ENCODE peak calls at places on chromosomes 7 and 10, in seven cellular contexts. Z, O, C, Y, U, A and P are unnamed samples.

GRCh38 chr10:69139961-69140360 is 16.0 kb downstream of the VPS26A start:
- DNase-seq in Z (no peak), O (no peak), C (no peak), Y (no peak), U (no peak), A (no peak), P (no peak)

GRCh38 chr10:2782265-2782664 is 285.1 kb upstream of the PFKP start:
- DNase-seq in Z (no peak), O (no peak), C (no peak), Y (no peak), U (no peak), A (no peak), P (no peak)

GRCh38 chr7:66556177-66556548 is 72.5 kb upstream of the KCTD7 start:
- DNase-seq in Z (no peak), O (no peak), C (no peak), Y (no peak), U (no peak), A (no peak), P (no peak)

GRCh38 chr7:28132959-28133745 is 47.4 kb downstream of the JAZF1 start:
- DNase-seq in Z (no peak), O (no peak), C (no peak), Y (no peak), U (no peak), A (no peak), P (no peak)

GRCh38 chr7:48537561-48537960 is 366.3 kb downstream of the ABCA13 start:
- DNase-seq in Z (no peak), O (no peak), C (no peak), Y (no peak), U (no peak), A (no peak), P (no peak)

GRCh38 chr10:51358227-51358626 is 283.9 kb downstream of the PRKG1 start:
- DNase-seq in Z (no peak), O (no peak), C (no peak), Y (no peak), U (no peak), A (no peak), P (no peak)

GRCh38 chr7:158458096-158458495 is 129.5 kb downstream of the PTPRN2 start:
- DNase-seq in Z (no peak), O (no peak), C (no peak), Y (no peak), U (no peak), A (no peak), P (peak; percentile 67)

GRCh38 chr10:103747193-103747865 is 108.0 kb downstream of the SH3PXD2A start:
- DNase-seq in Z (no peak), O (no peak), C (peak; percentile 37), Y (no peak), U (no peak), A (no peak), P (no peak)

DNA sequence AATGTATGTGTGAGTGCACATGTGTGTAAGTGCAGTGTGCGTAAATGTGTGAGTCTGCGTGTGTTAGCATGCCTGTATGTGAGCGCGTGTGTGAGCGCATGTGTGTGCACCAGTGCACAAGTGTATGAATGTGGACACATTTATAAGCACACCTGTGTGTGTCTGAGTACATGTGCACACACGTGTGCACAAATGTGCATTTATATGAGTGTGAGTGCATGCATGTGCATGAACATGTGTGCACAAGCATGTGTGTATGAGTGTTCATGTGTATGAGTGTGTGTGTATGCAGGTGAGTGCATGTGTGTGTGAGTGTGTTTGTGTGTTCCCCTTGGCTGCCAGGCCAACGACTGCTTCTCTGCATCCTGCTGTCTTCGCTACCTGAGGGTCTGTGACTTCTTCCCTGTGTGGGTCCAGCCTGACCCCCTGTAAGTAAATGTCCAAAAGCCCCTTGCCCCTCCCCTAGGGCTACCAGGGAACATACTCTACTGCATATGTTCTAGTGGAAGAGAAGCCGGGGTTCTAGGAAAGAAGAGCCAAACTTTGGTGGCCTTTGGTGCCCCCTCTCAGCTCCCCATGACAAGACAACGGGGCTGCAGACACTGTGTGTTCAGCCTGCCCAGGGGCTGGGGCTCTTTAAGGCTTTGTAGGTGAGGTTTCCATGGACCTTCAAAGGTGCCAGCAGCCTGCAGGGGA is 17.0 kb downstream of the GOLGA7B start:
- DNase-seq in Z (no peak), O (no peak), C (no peak), Y (no peak), U (no peak), A (no peak), P (no peak)
- TF ChIP-seq CTCF in Z (no peak), O (no peak), C (no peak), Y (no peak), U (peak; percentile 21), A (no peak), P (no peak)

GRCh38 chr7:37594602-37595001 is 89.0 kb upstream of the GPR141 start:
- DNase-seq in Z (no peak), O (no peak), C (no peak), Y (no peak), U (no peak), A (no peak), P (no peak)
- H3K27ac ChIP-seq in Z (no peak overlapping the region), O (no peak overlapping the region), C (no peak overlapping the region), Y (no peak overlapping the region), U (no peak overlapping the region), A (no peak overlapping the region), P (no peak overlapping the region)

GRCh38 chr7:85997515-85997914 is 646.2 kb upstream of the GRM3 start:
- DNase-seq in Z (no peak), O (no peak), C (no peak), Y (no peak), U (no peak), A (no peak), P (no peak)
- H3K9me3 ChIP-seq in Z (peaks cover 10% of the 10 kb centered on the region), O (peaks cover 5% of the 10 kb centered on the region), C (peaks cover 5% of the 10 kb centered on the region), Y (no peaks in the 10 kb centered on the region), U (no peaks in the 10 kb centered on the region), A (no peaks in the 10 kb centered on the region), P (no peaks in the 10 kb centered on the region)

GRCh38 chr7:29337628-29338116 is 143.1 kb downstream of the CHN2 start:
- DNase-seq in Z (no peak), O (no peak), C (no peak), Y (no peak), U (no peak), A (no peak), P (no peak)
- TF ChIP-seq CTCF in Z (no peak), O (no peak), C (no peak), Y (no peak), U (no peak), A (no peak), P (no peak)

GRCh38 chr7:55476852-55477780 is 95.2 kb downstream of the VOPP1 start:
- DNase-seq in Z (no peak), O (no peak), C (no peak), Y (no peak), U (no peak), A (no peak), P (peak; percentile 55)
- H3K27ac ChIP-seq in Z (peak overlapping the region; percentile 66), O (no peak overlapping the region), C (peak overlapping the region; percentile 41), Y (no peak overlapping the region), U (no peak overlapping the region), A (no peak overlapping the region), P (no peak overlapping the region)

DNA sequence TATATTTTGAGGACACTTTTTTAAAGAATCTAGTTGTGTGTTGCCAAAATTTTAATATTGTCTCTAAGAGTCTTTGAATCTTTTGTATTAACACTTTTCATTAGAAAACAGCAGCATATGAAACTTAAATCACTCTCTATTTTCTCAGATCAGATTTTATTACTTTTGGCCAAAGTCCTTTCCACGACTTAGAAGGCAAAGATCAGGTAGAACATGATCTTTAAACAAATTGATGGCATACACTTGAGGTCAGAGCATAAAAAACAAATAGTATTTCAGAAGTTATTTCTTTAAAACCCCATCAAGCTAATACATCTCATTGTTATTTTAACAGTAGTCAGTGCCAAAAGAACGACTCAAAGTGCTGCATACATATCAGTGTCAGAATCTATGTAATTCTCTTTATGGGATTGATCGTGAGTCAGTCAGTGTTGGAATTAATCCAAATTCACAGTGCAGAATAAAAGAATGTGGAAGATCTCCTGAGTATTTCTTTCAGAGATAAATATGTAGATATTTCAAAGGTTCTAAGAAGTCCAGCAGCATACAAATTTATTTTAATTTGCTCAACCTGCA is 9.6 kb upstream of the AGMO start:
- DNase-seq in Z (no peak), O (no peak), C (peak; percentile 12), Y (no peak), U (no peak), A (no peak), P (no peak)
- H3K9me3 ChIP-seq in Z (no peaks in the 10 kb centered on the region), O (no peaks in the 10 kb centered on the region), C (no peaks in the 10 kb centered on the region), Y (no peaks in the 10 kb centered on the region), U (peaks cover 2% of the 10 kb centered on the region), A (no peaks in the 10 kb centered on the region), P (no peaks in the 10 kb centered on the region)

DNA sequence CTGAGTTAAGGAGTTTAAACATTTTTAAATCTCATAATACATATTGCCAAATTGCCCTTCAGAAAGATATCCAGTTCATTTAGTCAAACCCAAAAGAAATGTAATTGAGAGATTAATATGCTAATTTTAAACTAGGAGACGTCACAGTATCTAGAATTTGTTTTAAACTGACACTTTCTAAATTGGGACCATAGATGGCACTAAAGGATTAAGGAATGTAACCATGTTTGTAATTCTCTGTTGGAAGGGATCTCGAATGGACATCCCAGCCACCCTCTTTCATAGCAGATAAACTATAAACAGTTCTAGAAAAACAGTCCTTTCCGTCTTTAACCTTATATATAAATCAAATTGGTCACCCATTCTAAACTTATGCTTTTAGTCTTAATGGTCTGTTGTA is 30.0 kb upstream of the SAMD9L start:
- DNase-seq in Z (no peak), O (no peak), C (peak; percentile 23), Y (no peak), U (no peak), A (no peak), P (no peak)
- TF ChIP-seq CTCF in Z (peak; percentile 17), O (no peak), C (peak; percentile 41), Y (no peak), U (peak; percentile 38), A (peak; percentile 13), P (peak; percentile 18)